ENCODE peak calls at places on chromosomes 16 and 17, in nine cellular contexts. N is right cardiac atrium; H is transverse colon; A is AG09309; Y is astrocyte; P is cardiac fibroblast; K is heart left ventricle; C is foreskin fibroblast; V is CD8-positive, alpha-beta T cell. S is an unnamed sample.

GRCh38 chr17:8062435-8062806 is 23.6 kb downstream of the ALOX15B start:
- DNase-seq in H (no peak), K (no peak), P (peak), N (no peak), Y (peak), V (no peak), C (peak), A (no peak), S (no peak)

GRCh38 chr17:17603895-17604225 is 12.4 kb upstream of the PEMT start:
- DNase-seq in Y (no peak), H (no peak), V (no peak), A (no peak), C (no peak), N (no peak), K (no peak), P (no peak), S (no peak)

GRCh38 chr17:15319461-15319860 is 21.9 kb downstream of the TEKT3 start:
- DNase-seq in C (no peak), N (no peak), V (no peak), P (no peak), H (no peak), K (no peak), A (no peak), Y (no peak), S (no peak)

GRCh38 chr16:47644166-47644565 is 183.0 kb downstream of the PHKB start:
- DNase-seq in V (no peak), P (peak), K (peak), N (peak), Y (peak), A (peak), C (peak), H (no peak), S (peak)

GRCh38 chr17:16814439-16814838 is 124.4 kb downstream of the CCDC144A start:
- DNase-seq in A (no peak), Y (no peak), C (no peak), V (no peak), N (no peak), P (no peak), H (no peak), K (no peak), S (no peak)

GRCh38 chr17:65666869-65667268 is 105.4 kb upstream of the AXIN2 start:
- DNase-seq in K (no peak), P (no peak), A (no peak), H (no peak), V (no peak), C (peak), Y (peak), N (no peak), S (no peak)

GRCh38 chr17:50953831-50954601 is 87.9 kb upstream of the TOB1 start:
- DNase-seq in N (no peak), V (no peak), Y (peak), P (peak), A (no peak), H (peak), C (peak), K (peak), S (no peak)

GRCh38 chr16:22397459-22397858 is 23.0 kb upstream of the CDR2 start:
- DNase-seq in A (peak), H (no peak), P (peak), C (peak), K (no peak), Y (peak), N (no peak), V (no peak), S (peak)

GRCh38 chr17:48647103-48647963 is 21.2 kb upstream of the HOXB9 start:
- DNase-seq in Y (no peak), C (peak), K (no peak), A (no peak), P (no peak), H (peak), N (no peak), V (no peak), S (no peak)

GRCh38 chr16:81614171-81614570 is 164.9 kb upstream of the PLCG2 start:
- DNase-seq in H (no peak), C (no peak), K (no peak), Y (no peak), P (no peak), A (no peak), V (no peak), N (no peak), S (no peak)

GRCh38 chr16:15493416-15494181 is 59.2 kb downstream of the BMERB1 start:
- DNase-seq in Y (peak), H (no peak), K (no peak), V (no peak), N (no peak), P (no peak), C (peak), A (peak), S (peak)

GRCh38 chr16:73878616-73879015 is 418.0 kb upstream of the PSMD7 start:
- DNase-seq in P (peak), Y (peak), V (no peak), K (no peak), H (no peak), A (peak), N (no peak), C (peak), S (peak)

GRCh38 chr16:57794849-57795430 is 7.4 kb downstream of the KIFC3 start:
- DNase-seq in A (no peak), K (no peak), C (no peak), P (no peak), V (no peak), H (no peak), Y (no peak), N (no peak), S (no peak)

GRCh38 chr17:8955021-8955420 is 10.5 kb downstream of the PIK3R5 start:
- DNase-seq in K (no peak), N (no peak), H (no peak), V (no peak), Y (no peak), A (no peak), P (no peak), C (no peak), S (no peak)

GRCh38 chr17:73899839-73900238 is 255.6 kb upstream of the SDK2 start:
- DNase-seq in N (no peak), V (no peak), Y (no peak), K (no peak), C (no peak), P (no peak), H (no peak), A (no peak), S (no peak)

GRCh38 chr16:67664258-67664657 is 2.3 kb downstream of the ENKD1 start:
- DNase-seq in N (no peak), K (no peak), C (no peak), P (no peak), A (no peak), H (no peak), V (no peak), Y (no peak), S (no peak)

GRCh38 chr17:28331891-28332420 is 3.3 kb downstream of the IFT20 start:
- DNase-seq in Y (no peak), P (no peak), V (no peak), C (no peak), A (no peak), K (no peak), N (no peak), H (peak), S (no peak)

GRCh38 chr16:3774156-3774767 is 56.9 kb upstream of the TRAP1 start:
- DNase-seq in Y (peak), A (peak), H (no peak), P (peak), N (peak), K (peak), V (no peak), C (peak), S (peak)

GRCh38 chr17:8487130-8487645 is 51.5 kb downstream of the NDEL1 start:
- DNase-seq in V (no peak), H (no peak), Y (no peak), C (no peak), K (no peak), N (no peak), P (no peak), A (no peak), S (no peak)

GRCh38 chr17:73007447-73007846 is 85.0 kb downstream of the SLC39A11 start:
- DNase-seq in V (no peak), P (peak), Y (peak), C (no peak), N (peak), H (peak), A (no peak), K (no peak), S (no peak)

GRCh38 chr17:49180303-49180702 is 30.1 kb downstream of the GNGT2 start:
- DNase-seq in N (peak), P (peak), K (peak), H (peak), A (no peak), V (peak), Y (peak), C (peak), S (no peak)

GRCh38 chr16:27281285-27281684 is 12.7 kb upstream of the NSMCE1 start:
- DNase-seq in A (no peak), N (no peak), Y (no peak), H (no peak), V (no peak), K (no peak), C (no peak), P (no peak), S (no peak)

GRCh38 chr17:49035470-49036269 is 38.5 kb downstream of the IGF2BP1 start:
- DNase-seq in P (peak), Y (no peak), N (peak), A (no peak), V (peak), K (no peak), C (peak), H (peak), S (no peak)

GRCh38 chr16:87837627-87838289 is 31.5 kb downstream of the SLC7A5 start:
- DNase-seq in C (no peak), P (no peak), V (no peak), H (no peak), K (no peak), Y (no peak), N (no peak), A (no peak), S (no peak)
- H3K4me3 ChIP-seq in C (no peak), P (no peak), V (no peak), H (no peak), K (no peak), Y (no peak), N (no peak), A (no peak), S (no peak)

DNA sequence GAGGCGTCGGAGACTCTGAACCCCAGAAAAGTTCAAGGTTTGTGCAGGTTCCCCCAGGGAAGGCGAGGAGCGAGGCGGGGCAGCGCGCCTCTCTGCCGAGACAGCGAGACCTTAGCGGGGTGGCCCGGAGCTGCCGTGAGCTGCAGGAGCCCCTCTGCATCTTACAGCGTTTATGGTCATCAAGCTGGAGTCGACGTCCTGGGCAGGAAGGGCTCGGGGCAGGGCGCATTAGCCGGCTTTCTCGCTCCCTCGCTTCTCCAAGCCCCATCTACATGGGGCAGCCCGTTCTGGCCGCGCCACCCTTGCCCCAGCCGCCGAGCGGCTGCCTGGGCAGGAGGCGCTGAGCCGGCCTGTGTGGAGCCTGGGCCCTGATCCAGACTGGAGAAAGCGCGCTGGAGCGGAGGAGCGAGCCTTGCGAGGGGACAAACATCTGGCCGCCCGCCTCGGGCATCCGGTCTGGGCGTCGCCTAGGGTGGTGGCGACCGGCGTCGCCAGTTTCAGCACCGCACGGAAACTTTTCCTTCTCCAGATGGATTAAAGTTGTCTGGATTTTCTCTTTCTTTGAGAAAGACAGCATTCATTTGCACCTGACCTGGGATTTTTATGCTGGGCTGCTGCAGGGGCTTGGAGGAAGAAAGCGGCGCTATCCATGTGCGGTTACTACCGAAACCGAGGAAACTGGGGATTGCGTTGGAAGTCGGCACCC is 750 bp downstream of the TMEM132E start:
- DNase-seq in Y (no peak), C (peak), H (no peak), V (no peak), K (no peak), N (peak), A (no peak), P (peak), S (no peak)
- H3K4me3 ChIP-seq in Y (no peak), C (no peak), H (peak), V (peak), K (peak), N (peak), A (no peak), P (no peak), S (no peak)

GRCh38 chr17:63989622-63990345 is 8.4 kb upstream of the PRR29 start:
- DNase-seq in H (no peak), V (no peak), C (no peak), N (no peak), P (no peak), A (no peak), Y (no peak), K (no peak), S (no peak)
- H3K4me3 ChIP-seq in H (no peak), V (no peak), C (no peak), N (no peak), P (no peak), A (no peak), Y (no peak), K (no peak), S (no peak)

GRCh38 chr16:90019543-90020259 is 445 bp upstream of the DBNDD1 start:
- DNase-seq in P (peak), A (no peak), H (peak), V (peak), Y (peak), C (peak), K (no peak), N (no peak), S (no peak)

GRCh38 chr16:90020838-90021382 is 1.7 kb upstream of the DBNDD1 start:
- DNase-seq in V (no peak), P (no peak), A (no peak), C (peak), N (no peak), H (no peak), K (no peak), Y (peak), S (no peak)

GRCh38 chr16:90018297-90019200 is 707 bp downstream of the DBNDD1 start:
- DNase-seq in V (no peak), N (no peak), Y (no peak), P (no peak), K (no peak), H (peak), C (peak), A (no peak), S (no peak)

GRCh38 chr16:90019201-90019542 is at the start of gene DBNDD1:
- DNase-seq in P (no peak), N (no peak), H (no peak), A (no peak), C (no peak), Y (no peak), V (no peak), K (no peak), S (no peak)

GRCh38 chr16:90020260-90020837 is 1.1 kb upstream of the DBNDD1 start:
- DNase-seq in H (no peak), N (no peak), A (no peak), V (no peak), P (no peak), C (no peak), K (no peak), Y (peak), S (no peak)
- H3K4me3 ChIP-seq in H (peak), N (no peak), A (no peak), V (no peak), P (no peak), C (peak), K (no peak), Y (peak), S (peak)

DNA sequence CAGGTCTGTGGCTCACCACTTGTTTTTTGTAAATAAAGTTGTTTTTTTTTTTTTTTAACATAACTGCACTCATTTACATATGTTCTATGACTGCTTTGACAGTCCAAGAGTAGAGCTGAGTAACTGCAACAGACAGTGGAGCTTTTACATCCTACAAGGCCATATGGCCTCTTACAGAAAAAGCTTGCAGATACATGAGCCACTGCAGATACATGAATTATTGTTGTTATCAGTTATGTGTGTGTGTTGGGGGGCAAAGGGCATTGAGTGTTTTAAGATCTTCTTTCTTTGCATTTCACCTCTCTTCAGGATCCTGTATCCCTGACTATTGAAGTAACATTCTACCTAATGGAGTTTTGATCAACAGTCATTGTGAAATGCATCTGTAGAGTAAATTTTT is 311.8 kb downstream of the BCAS3 start:
- DNase-seq in V (no peak), Y (no peak), A (no peak), P (no peak), H (no peak), K (no peak), C (no peak), N (no peak), S (no peak)
- H3K4me3 ChIP-seq in V (no peak), Y (no peak), A (no peak), P (no peak), H (no peak), K (no peak), C (no peak), N (no peak), S (no peak)

S was measured in BJ.